ENCODE peak calls at places on chromosomes 13 and 19, in six cellular contexts. One of them, this sample, is unnamed.

GRCh38 chr13:79522583-79522982 is 41.6 kb downstream of the NDFIP2 start:
- DNase-seq in stimulated activated CD4-positive, alpha-beta T cell treated with anti-CD3 and anti-CD28 coated beads, Interleukin-15, amount 100 ng/mL, for 1 hour: no peak
- DNase-seq in stimulated activated naive CD4-positive, alpha-beta T cell treated with Interleukin-2 at 50 U/mL for 16 hours: no peak
- DNase-seq in AG10803: peak; percentile 51
- DNase-seq in stimulated activated CD8-positive, alpha-beta memory T cell treated with anti-CD3 and anti-CD28 coated beads, Interleukin-12 subunit alpha, Interleukin-12 subunit beta, amount 100 ng/mL, for 4 hours: no peak
- DNase-seq in iris pigment epithelial cell: peak; percentile 85
- DNase-seq in this sample: no peak

GRCh38 chr13:49532593-49532992 is 36.8 kb downstream of the PHF11 start:
- DNase-seq in stimulated activated naive CD4-positive, alpha-beta T cell treated with Interleukin-2 at 50 U/mL for 16 hours: no peak
- DNase-seq in stimulated activated CD8-positive, alpha-beta memory T cell treated with anti-CD3 and anti-CD28 coated beads, Interleukin-12 subunit alpha, Interleukin-12 subunit beta, amount 100 ng/mL, for 4 hours: no peak
- DNase-seq in stimulated activated CD4-positive, alpha-beta T cell treated with anti-CD3 and anti-CD28 coated beads, Interleukin-15, amount 100 ng/mL, for 1 hour: no peak
- DNase-seq in AG10803: no peak
- DNase-seq in iris pigment epithelial cell: no peak
- DNase-seq in this sample: no peak

GRCh38 chr19:392375-392970 is 16.5 kb downstream of the C2CD4C start:
- DNase-seq in stimulated activated naive CD4-positive, alpha-beta T cell treated with Interleukin-2 at 50 U/mL for 16 hours: no peak
- DNase-seq in stimulated activated CD4-positive, alpha-beta T cell treated with anti-CD3 and anti-CD28 coated beads, Interleukin-15, amount 100 ng/mL, for 1 hour: no peak
- DNase-seq in stimulated activated CD8-positive, alpha-beta memory T cell treated with anti-CD3 and anti-CD28 coated beads, Interleukin-12 subunit alpha, Interleukin-12 subunit beta, amount 100 ng/mL, for 4 hours: no peak
- DNase-seq in AG10803: no peak
- DNase-seq in iris pigment epithelial cell: no peak
- DNase-seq in this sample: peak; percentile 22

GRCh38 chr19:4829001-4829712 is 2.4 kb downstream of the TICAM1 start:
- DNase-seq in stimulated activated CD4-positive, alpha-beta T cell treated with anti-CD3 and anti-CD28 coated beads, Interleukin-15, amount 100 ng/mL, for 1 hour: no peak
- DNase-seq in stimulated activated naive CD4-positive, alpha-beta T cell treated with Interleukin-2 at 50 U/mL for 16 hours: no peak
- DNase-seq in iris pigment epithelial cell: no peak
- DNase-seq in AG10803: no peak
- DNase-seq in stimulated activated CD8-positive, alpha-beta memory T cell treated with anti-CD3 and anti-CD28 coated beads, Interleukin-12 subunit alpha, Interleukin-12 subunit beta, amount 100 ng/mL, for 4 hours: no peak
- DNase-seq in this sample: no peak

GRCh38 chr19:7069042-7069903 is at the start of gene ZNF557:
- DNase-seq in stimulated activated CD4-positive, alpha-beta T cell treated with anti-CD3 and anti-CD28 coated beads, Interleukin-15, amount 100 ng/mL, for 1 hour: peak; percentile 96
- DNase-seq in stimulated activated CD8-positive, alpha-beta memory T cell treated with anti-CD3 and anti-CD28 coated beads, Interleukin-12 subunit alpha, Interleukin-12 subunit beta, amount 100 ng/mL, for 4 hours: peak; percentile 96
- DNase-seq in stimulated activated naive CD4-positive, alpha-beta T cell treated with Interleukin-2 at 50 U/mL for 16 hours: peak; percentile 98
- DNase-seq in iris pigment epithelial cell: peak; percentile 99
- DNase-seq in AG10803: peak; percentile 96
- DNase-seq in this sample: peak; percentile 99

GRCh38 chr19:33865306-33865705 is 68.6 kb downstream of the KCTD15 start:
- DNase-seq in stimulated activated naive CD4-positive, alpha-beta T cell treated with Interleukin-2 at 50 U/mL for 16 hours: no peak
- DNase-seq in AG10803: no peak
- DNase-seq in stimulated activated CD4-positive, alpha-beta T cell treated with anti-CD3 and anti-CD28 coated beads, Interleukin-15, amount 100 ng/mL, for 1 hour: no peak
- DNase-seq in stimulated activated CD8-positive, alpha-beta memory T cell treated with anti-CD3 and anti-CD28 coated beads, Interleukin-12 subunit alpha, Interleukin-12 subunit beta, amount 100 ng/mL, for 4 hours: no peak
- DNase-seq in iris pigment epithelial cell: no peak
- DNase-seq in this sample: no peak

GRCh38 chr19:49554701-49555181 is 25.6 kb downstream of the NOSIP start:
- DNase-seq in AG10803: no peak
- DNase-seq in stimulated activated naive CD4-positive, alpha-beta T cell treated with Interleukin-2 at 50 U/mL for 16 hours: peak; percentile 33
- DNase-seq in iris pigment epithelial cell: no peak
- DNase-seq in stimulated activated CD4-positive, alpha-beta T cell treated with anti-CD3 and anti-CD28 coated beads, Interleukin-15, amount 100 ng/mL, for 1 hour: no peak
- DNase-seq in stimulated activated CD8-positive, alpha-beta memory T cell treated with anti-CD3 and anti-CD28 coated beads, Interleukin-12 subunit alpha, Interleukin-12 subunit beta, amount 100 ng/mL, for 4 hours: no peak
- DNase-seq in this sample: peak; percentile 82

GRCh38 chr13:41133951-41134350 is 1.3 kb upstream of the KBTBD6 start:
- DNase-seq in iris pigment epithelial cell: no peak
- DNase-seq in stimulated activated naive CD4-positive, alpha-beta T cell treated with Interleukin-2 at 50 U/mL for 16 hours: no peak
- DNase-seq in stimulated activated CD4-positive, alpha-beta T cell treated with anti-CD3 and anti-CD28 coated beads, Interleukin-15, amount 100 ng/mL, for 1 hour: no peak
- DNase-seq in AG10803: no peak
- DNase-seq in stimulated activated CD8-positive, alpha-beta memory T cell treated with anti-CD3 and anti-CD28 coated beads, Interleukin-12 subunit alpha, Interleukin-12 subunit beta, amount 100 ng/mL, for 4 hours: no peak
- DNase-seq in this sample: no peak

GRCh38 chr19:40588110-40588854 is 11.6 kb downstream of the SHKBP1 start:
- DNase-seq in stimulated activated naive CD4-positive, alpha-beta T cell treated with Interleukin-2 at 50 U/mL for 16 hours: no peak
- DNase-seq in stimulated activated CD4-positive, alpha-beta T cell treated with anti-CD3 and anti-CD28 coated beads, Interleukin-15, amount 100 ng/mL, for 1 hour: no peak
- DNase-seq in AG10803: no peak
- DNase-seq in stimulated activated CD8-positive, alpha-beta memory T cell treated with anti-CD3 and anti-CD28 coated beads, Interleukin-12 subunit alpha, Interleukin-12 subunit beta, amount 100 ng/mL, for 4 hours: no peak
- DNase-seq in iris pigment epithelial cell: peak; percentile 61
- DNase-seq in this sample: no peak

GRCh38 chr13:63012016-63012415 is 1596.4 kb upstream of the PCDH20 start:
- DNase-seq in iris pigment epithelial cell: no peak
- DNase-seq in stimulated activated CD8-positive, alpha-beta memory T cell treated with anti-CD3 and anti-CD28 coated beads, Interleukin-12 subunit alpha, Interleukin-12 subunit beta, amount 100 ng/mL, for 4 hours: no peak
- DNase-seq in stimulated activated naive CD4-positive, alpha-beta T cell treated with Interleukin-2 at 50 U/mL for 16 hours: no peak
- DNase-seq in stimulated activated CD4-positive, alpha-beta T cell treated with anti-CD3 and anti-CD28 coated beads, Interleukin-15, amount 100 ng/mL, for 1 hour: no peak
- DNase-seq in AG10803: no peak
- DNase-seq in this sample: no peak

GRCh38 chr13:106500450-106500849 is 35.0 kb downstream of the EFNB2 start:
- DNase-seq in stimulated activated CD4-positive, alpha-beta T cell treated with anti-CD3 and anti-CD28 coated beads, Interleukin-15, amount 100 ng/mL, for 1 hour: no peak
- DNase-seq in stimulated activated naive CD4-positive, alpha-beta T cell treated with Interleukin-2 at 50 U/mL for 16 hours: no peak
- DNase-seq in stimulated activated CD8-positive, alpha-beta memory T cell treated with anti-CD3 and anti-CD28 coated beads, Interleukin-12 subunit alpha, Interleukin-12 subunit beta, amount 100 ng/mL, for 4 hours: no peak
- DNase-seq in AG10803: no peak
- DNase-seq in iris pigment epithelial cell: no peak
- DNase-seq in this sample: no peak

GRCh38 chr13:76086729-76087128 is 450.6 kb downstream of the LMO7 start:
- DNase-seq in iris pigment epithelial cell: no peak
- DNase-seq in stimulated activated CD8-positive, alpha-beta memory T cell treated with anti-CD3 and anti-CD28 coated beads, Interleukin-12 subunit alpha, Interleukin-12 subunit beta, amount 100 ng/mL, for 4 hours: no peak
- DNase-seq in stimulated activated CD4-positive, alpha-beta T cell treated with anti-CD3 and anti-CD28 coated beads, Interleukin-15, amount 100 ng/mL, for 1 hour: no peak
- DNase-seq in stimulated activated naive CD4-positive, alpha-beta T cell treated with Interleukin-2 at 50 U/mL for 16 hours: no peak
- DNase-seq in AG10803: no peak
- DNase-seq in this sample: no peak

GRCh38 chr13:44508562-44509062 is 67.5 kb downstream of the TSC22D1 start:
- DNase-seq in stimulated activated naive CD4-positive, alpha-beta T cell treated with Interleukin-2 at 50 U/mL for 16 hours: no peak
- DNase-seq in stimulated activated CD8-positive, alpha-beta memory T cell treated with anti-CD3 and anti-CD28 coated beads, Interleukin-12 subunit alpha, Interleukin-12 subunit beta, amount 100 ng/mL, for 4 hours: no peak
- DNase-seq in stimulated activated CD4-positive, alpha-beta T cell treated with anti-CD3 and anti-CD28 coated beads, Interleukin-15, amount 100 ng/mL, for 1 hour: no peak
- DNase-seq in AG10803: no peak
- DNase-seq in iris pigment epithelial cell: no peak
- DNase-seq in this sample: no peak

GRCh38 chr19:43470288-43470687 is 4.9 kb upstream of the LYPD3 start:
- DNase-seq in stimulated activated CD8-positive, alpha-beta memory T cell treated with anti-CD3 and anti-CD28 coated beads, Interleukin-12 subunit alpha, Interleukin-12 subunit beta, amount 100 ng/mL, for 4 hours: peak; percentile 26
- DNase-seq in stimulated activated CD4-positive, alpha-beta T cell treated with anti-CD3 and anti-CD28 coated beads, Interleukin-15, amount 100 ng/mL, for 1 hour: no peak
- DNase-seq in stimulated activated naive CD4-positive, alpha-beta T cell treated with Interleukin-2 at 50 U/mL for 16 hours: no peak
- DNase-seq in AG10803: no peak
- DNase-seq in iris pigment epithelial cell: peak; percentile 80
- DNase-seq in this sample: peak; percentile 66

GRCh38 chr13:45434556-45435371 is 16.6 kb upstream of the SLC25A30 start:
- DNase-seq in stimulated activated naive CD4-positive, alpha-beta T cell treated with Interleukin-2 at 50 U/mL for 16 hours: no peak
- DNase-seq in iris pigment epithelial cell: no peak
- DNase-seq in stimulated activated CD4-positive, alpha-beta T cell treated with anti-CD3 and anti-CD28 coated beads, Interleukin-15, amount 100 ng/mL, for 1 hour: no peak
- DNase-seq in AG10803: no peak
- DNase-seq in stimulated activated CD8-positive, alpha-beta memory T cell treated with anti-CD3 and anti-CD28 coated beads, Interleukin-12 subunit alpha, Interleukin-12 subunit beta, amount 100 ng/mL, for 4 hours: no peak
- DNase-seq in this sample: no peak

GRCh38 chr13:30718661-30719520 is 16.5 kb upstream of the ALOX5AP start:
- DNase-seq in stimulated activated naive CD4-positive, alpha-beta T cell treated with Interleukin-2 at 50 U/mL for 16 hours: no peak
- DNase-seq in stimulated activated CD8-positive, alpha-beta memory T cell treated with anti-CD3 and anti-CD28 coated beads, Interleukin-12 subunit alpha, Interleukin-12 subunit beta, amount 100 ng/mL, for 4 hours: no peak
- DNase-seq in iris pigment epithelial cell: peak; percentile 93
- DNase-seq in AG10803: peak; percentile 90
- DNase-seq in stimulated activated CD4-positive, alpha-beta T cell treated with anti-CD3 and anti-CD28 coated beads, Interleukin-15, amount 100 ng/mL, for 1 hour: no peak
- DNase-seq in this sample: no peak

GRCh38 chr19:1767464-1767933 is 14.2 kb downstream of the ONECUT3 start:
- DNase-seq in stimulated activated naive CD4-positive, alpha-beta T cell treated with Interleukin-2 at 50 U/mL for 16 hours: peak; percentile 22
- DNase-seq in iris pigment epithelial cell: no peak
- DNase-seq in AG10803: peak; percentile 9
- DNase-seq in stimulated activated CD8-positive, alpha-beta memory T cell treated with anti-CD3 and anti-CD28 coated beads, Interleukin-12 subunit alpha, Interleukin-12 subunit beta, amount 100 ng/mL, for 4 hours: peak; percentile 39
- DNase-seq in stimulated activated CD4-positive, alpha-beta T cell treated with anti-CD3 and anti-CD28 coated beads, Interleukin-15, amount 100 ng/mL, for 1 hour: peak; percentile 56
- DNase-seq in this sample: peak; percentile 88

GRCh38 chr19:37699057-37699456 is 20.5 kb downstream of the ZNF607 start:
- DNase-seq in stimulated activated CD4-positive, alpha-beta T cell treated with anti-CD3 and anti-CD28 coated beads, Interleukin-15, amount 100 ng/mL, for 1 hour: no peak
- DNase-seq in stimulated activated naive CD4-positive, alpha-beta T cell treated with Interleukin-2 at 50 U/mL for 16 hours: no peak
- DNase-seq in AG10803: no peak
- DNase-seq in stimulated activated CD8-positive, alpha-beta memory T cell treated with anti-CD3 and anti-CD28 coated beads, Interleukin-12 subunit alpha, Interleukin-12 subunit beta, amount 100 ng/mL, for 4 hours: no peak
- DNase-seq in iris pigment epithelial cell: peak; percentile 13
- DNase-seq in this sample: no peak

GRCh38 chr13:42807866-42808265 is 26.5 kb downstream of the FAM216B start:
- DNase-seq in stimulated activated naive CD4-positive, alpha-beta T cell treated with Interleukin-2 at 50 U/mL for 16 hours: no peak
- DNase-seq in AG10803: peak; percentile 40
- DNase-seq in iris pigment epithelial cell: peak; percentile 85
- DNase-seq in stimulated activated CD8-positive, alpha-beta memory T cell treated with anti-CD3 and anti-CD28 coated beads, Interleukin-12 subunit alpha, Interleukin-12 subunit beta, amount 100 ng/mL, for 4 hours: no peak
- DNase-seq in stimulated activated CD4-positive, alpha-beta T cell treated with anti-CD3 and anti-CD28 coated beads, Interleukin-15, amount 100 ng/mL, for 1 hour: no peak
- DNase-seq in this sample: no peak

GRCh38 chr19:13366529-13367143 is 139.6 kb downstream of the CACNA1A start:
- DNase-seq in stimulated activated naive CD4-positive, alpha-beta T cell treated with Interleukin-2 at 50 U/mL for 16 hours: no peak
- DNase-seq in AG10803: peak; percentile 25
- DNase-seq in stimulated activated CD4-positive, alpha-beta T cell treated with anti-CD3 and anti-CD28 coated beads, Interleukin-15, amount 100 ng/mL, for 1 hour: no peak
- DNase-seq in iris pigment epithelial cell: peak; percentile 25
- DNase-seq in stimulated activated CD8-positive, alpha-beta memory T cell treated with anti-CD3 and anti-CD28 coated beads, Interleukin-12 subunit alpha, Interleukin-12 subunit beta, amount 100 ng/mL, for 4 hours: no peak
- DNase-seq in this sample: no peak

GRCh38 chr13:77338329-77338728 is 11.4 kb upstream of the MYCBP2 start:
- DNase-seq in AG10803: no peak
- DNase-seq in stimulated activated CD8-positive, alpha-beta memory T cell treated with anti-CD3 and anti-CD28 coated beads, Interleukin-12 subunit alpha, Interleukin-12 subunit beta, amount 100 ng/mL, for 4 hours: no peak
- DNase-seq in stimulated activated CD4-positive, alpha-beta T cell treated with anti-CD3 and anti-CD28 coated beads, Interleukin-15, amount 100 ng/mL, for 1 hour: no peak
- DNase-seq in stimulated activated naive CD4-positive, alpha-beta T cell treated with Interleukin-2 at 50 U/mL for 16 hours: no peak
- DNase-seq in iris pigment epithelial cell: no peak
- DNase-seq in this sample: no peak

GRCh38 chr13:50306096-50306495 is 290.9 kb downstream of the KCNRG start:
- DNase-seq in iris pigment epithelial cell: no peak
- DNase-seq in stimulated activated CD8-positive, alpha-beta memory T cell treated with anti-CD3 and anti-CD28 coated beads, Interleukin-12 subunit alpha, Interleukin-12 subunit beta, amount 100 ng/mL, for 4 hours: no peak
- DNase-seq in stimulated activated naive CD4-positive, alpha-beta T cell treated with Interleukin-2 at 50 U/mL for 16 hours: no peak
- DNase-seq in AG10803: no peak
- DNase-seq in stimulated activated CD4-positive, alpha-beta T cell treated with anti-CD3 and anti-CD28 coated beads, Interleukin-15, amount 100 ng/mL, for 1 hour: no peak
- DNase-seq in this sample: no peak

GRCh38 chr13:111336666-111337065 is 16.2 kb downstream of the TEX29 start:
- DNase-seq in AG10803: peak; percentile 31
- DNase-seq in stimulated activated CD4-positive, alpha-beta T cell treated with anti-CD3 and anti-CD28 coated beads, Interleukin-15, amount 100 ng/mL, for 1 hour: no peak
- DNase-seq in stimulated activated naive CD4-positive, alpha-beta T cell treated with Interleukin-2 at 50 U/mL for 16 hours: no peak
- DNase-seq in stimulated activated CD8-positive, alpha-beta memory T cell treated with anti-CD3 and anti-CD28 coated beads, Interleukin-12 subunit alpha, Interleukin-12 subunit beta, amount 100 ng/mL, for 4 hours: no peak
- DNase-seq in iris pigment epithelial cell: no peak
- DNase-seq in this sample: no peak

GRCh38 chr19:40612831-40613668 is 11.9 kb downstream of the LTBP4 start:
- DNase-seq in stimulated activated naive CD4-positive, alpha-beta T cell treated with Interleukin-2 at 50 U/mL for 16 hours: peak; percentile 54
- DNase-seq in stimulated activated CD8-positive, alpha-beta memory T cell treated with anti-CD3 and anti-CD28 coated beads, Interleukin-12 subunit alpha, Interleukin-12 subunit beta, amount 100 ng/mL, for 4 hours: peak; percentile 58
- DNase-seq in stimulated activated CD4-positive, alpha-beta T cell treated with anti-CD3 and anti-CD28 coated beads, Interleukin-15, amount 100 ng/mL, for 1 hour: peak; percentile 74
- DNase-seq in iris pigment epithelial cell: peak; percentile 70
- DNase-seq in AG10803: no peak
- DNase-seq in this sample: peak; percentile 89

GRCh38 chr19:11208526-11209471 is 11.5 kb upstream of the KANK2 start:
- DNase-seq in AG10803: peak; percentile 26
- DNase-seq in stimulated activated naive CD4-positive, alpha-beta T cell treated with Interleukin-2 at 50 U/mL for 16 hours: no peak
- DNase-seq in stimulated activated CD4-positive, alpha-beta T cell treated with anti-CD3 and anti-CD28 coated beads, Interleukin-15, amount 100 ng/mL, for 1 hour: no peak
- DNase-seq in iris pigment epithelial cell: no peak
- DNase-seq in stimulated activated CD8-positive, alpha-beta memory T cell treated with anti-CD3 and anti-CD28 coated beads, Interleukin-12 subunit alpha, Interleukin-12 subunit beta, amount 100 ng/mL, for 4 hours: no peak
- DNase-seq in this sample: no peak

GRCh38 chr13:26710166-26710565 is 50.4 kb downstream of the GPR12 start:
- DNase-seq in stimulated activated CD8-positive, alpha-beta memory T cell treated with anti-CD3 and anti-CD28 coated beads, Interleukin-12 subunit alpha, Interleukin-12 subunit beta, amount 100 ng/mL, for 4 hours: no peak
- DNase-seq in iris pigment epithelial cell: no peak
- DNase-seq in stimulated activated CD4-positive, alpha-beta T cell treated with anti-CD3 and anti-CD28 coated beads, Interleukin-15, amount 100 ng/mL, for 1 hour: no peak
- DNase-seq in stimulated activated naive CD4-positive, alpha-beta T cell treated with Interleukin-2 at 50 U/mL for 16 hours: no peak
- DNase-seq in AG10803: no peak
- DNase-seq in this sample: no peak

GRCh38 chr19:2663920-2664571 is 38.4 kb downstream of the GNG7 start:
- DNase-seq in stimulated activated naive CD4-positive, alpha-beta T cell treated with Interleukin-2 at 50 U/mL for 16 hours: no peak
- DNase-seq in AG10803: no peak
- DNase-seq in stimulated activated CD8-positive, alpha-beta memory T cell treated with anti-CD3 and anti-CD28 coated beads, Interleukin-12 subunit alpha, Interleukin-12 subunit beta, amount 100 ng/mL, for 4 hours: no peak
- DNase-seq in stimulated activated CD4-positive, alpha-beta T cell treated with anti-CD3 and anti-CD28 coated beads, Interleukin-15, amount 100 ng/mL, for 1 hour: no peak
- DNase-seq in iris pigment epithelial cell: no peak
- DNase-seq in this sample: no peak

GRCh38 chr13:113918981-113919646 is 54.8 kb downstream of the C13orf46 start:
- DNase-seq in stimulated activated CD4-positive, alpha-beta T cell treated with anti-CD3 and anti-CD28 coated beads, Interleukin-15, amount 100 ng/mL, for 1 hour: no peak
- DNase-seq in stimulated activated naive CD4-positive, alpha-beta T cell treated with Interleukin-2 at 50 U/mL for 16 hours: no peak
- DNase-seq in iris pigment epithelial cell: no peak
- DNase-seq in AG10803: peak; percentile 42
- DNase-seq in stimulated activated CD8-positive, alpha-beta memory T cell treated with anti-CD3 and anti-CD28 coated beads, Interleukin-12 subunit alpha, Interleukin-12 subunit beta, amount 100 ng/mL, for 4 hours: no peak
- DNase-seq in this sample: peak; percentile 47

GRCh38 chr19:1354496-1355257 is 29.0 kb upstream of the NDUFS7 start:
- DNase-seq in stimulated activated CD8-positive, alpha-beta memory T cell treated with anti-CD3 and anti-CD28 coated beads, Interleukin-12 subunit alpha, Interleukin-12 subunit beta, amount 100 ng/mL, for 4 hours: peak; percentile 75
- DNase-seq in iris pigment epithelial cell: peak; percentile 83
- DNase-seq in stimulated activated naive CD4-positive, alpha-beta T cell treated with Interleukin-2 at 50 U/mL for 16 hours: peak; percentile 73
- DNase-seq in stimulated activated CD4-positive, alpha-beta T cell treated with anti-CD3 and anti-CD28 coated beads, Interleukin-15, amount 100 ng/mL, for 1 hour: peak; percentile 79
- DNase-seq in AG10803: peak; percentile 82
- DNase-seq in this sample: peak; percentile 95

GRCh38 chr13:109773276-109773675 is 13.1 kb downstream of the IRS2 start:
- DNase-seq in iris pigment epithelial cell: peak; percentile 47
- DNase-seq in stimulated activated CD4-positive, alpha-beta T cell treated with anti-CD3 and anti-CD28 coated beads, Interleukin-15, amount 100 ng/mL, for 1 hour: no peak
- DNase-seq in AG10803: no peak
- DNase-seq in stimulated activated naive CD4-positive, alpha-beta T cell treated with Interleukin-2 at 50 U/mL for 16 hours: no peak
- DNase-seq in stimulated activated CD8-positive, alpha-beta memory T cell treated with anti-CD3 and anti-CD28 coated beads, Interleukin-12 subunit alpha, Interleukin-12 subunit beta, amount 100 ng/mL, for 4 hours: no peak
- DNase-seq in this sample: no peak

This sample was measured in activated effector memory CD4-positive, alpha-beta T cell treated with anti-CD3 and anti-CD28 coated beads, Interleukin-2, amount 50 U/mL, for 16 hours.